ENCODE peak calls at places on chromosomes 13 and 19, in six cellular contexts. G is ovary, N is Caco-2, A is AG04449, W is endothelial cell, P is osteocyte. O is an unnamed sample.

GRCh38 chr13:76542176-76542575 is 344.0 kb downstream of the KCTD12 start:
- DNase-seq in A (no peak), G (no peak), W (no peak), N (no peak), P (no peak), O (no peak)

GRCh38 chr19:4455742-4456565 is 1.6 kb downstream of the UBXN6 start:
- DNase-seq in P (no peak), A (no peak), G (peak; percentile 95), W (no peak), N (no peak), O (peak; percentile 81)

GRCh38 chr19:45446295-45446694 is 21.5 kb upstream of the FOSB start:
- DNase-seq in A (no peak), W (no peak), P (no peak), G (no peak), N (peak; percentile 52), O (no peak)

GRCh38 chr13:52348983-52349780 is 56.8 kb downstream of the THSD1 start:
- DNase-seq in P (no peak), W (no peak), G (no peak), N (peak; percentile 22), A (no peak), O (peak; percentile 72)

GRCh38 chr13:44237276-44237767 is 136.3 kb upstream of the SERP2 start:
- DNase-seq in A (peak; percentile 65), G (peak; percentile 69), N (no peak), P (no peak), W (peak; percentile 13), O (peak; percentile 90)

GRCh38 chr13:77532983-77533382 is 2.5 kb upstream of the SCEL start:
- DNase-seq in A (no peak), P (no peak), W (no peak), G (no peak), N (no peak), O (no peak)

GRCh38 chr19:30144242-30144758 is 202.3 kb downstream of the URI1 start:
- DNase-seq in G (no peak), P (no peak), W (no peak), A (no peak), N (no peak), O (no peak)

GRCh38 chr19:17289489-17289888 is 7.8 kb downstream of the ANKLE1 start:
- DNase-seq in N (peak; percentile 81), G (peak; percentile 60), A (no peak), P (peak; percentile 89), W (peak; percentile 83), O (peak; percentile 77)

GRCh38 chr13:31069808-31070544 is 91.7 kb downstream of the HSPH1 start:
- DNase-seq in N (no peak), W (no peak), P (no peak), A (no peak), G (no peak), O (no peak)

GRCh38 chr13:32443111-32443510 is 15.2 kb upstream of the N4BP2L1 start:
- DNase-seq in G (no peak), P (no peak), N (peak; percentile 63), W (peak; percentile 27), A (no peak), O (no peak)

GRCh38 chr19:4374451-4375163 is 25.7 kb downstream of the SH3GL1 start:
- DNase-seq in P (no peak), W (no peak), N (peak; percentile 66), G (peak; percentile 80), A (no peak), O (peak; percentile 90)

GRCh38 chr19:41977916-41978315 is 16.1 kb downstream of the ATP1A3 start:
- DNase-seq in G (no peak), N (no peak), W (no peak), A (no peak), P (no peak), O (no peak)

GRCh38 chr13:42485272-42485671 is 88.7 kb upstream of the TNFSF11 start:
- DNase-seq in W (no peak), G (no peak), N (no peak), P (no peak), A (no peak), O (no peak)

GRCh38 chr13:32676242-32676641 is 90.0 kb downstream of the PDS5B start:
- DNase-seq in N (no peak), G (no peak), P (no peak), W (no peak), A (peak; percentile 34), O (peak; percentile 16)

GRCh38 chr13:97242755-97243497 is 20.8 kb downstream of the MBNL2 start:
- DNase-seq in G (no peak), P (no peak), A (no peak), N (no peak), W (no peak), O (no peak)

GRCh38 chr19:384801-385169 is 24.2 kb downstream of the C2CD4C start:
- DNase-seq in N (no peak), A (no peak), P (no peak), G (no peak), W (no peak), O (no peak)

GRCh38 chr13:60095300-60095699 is 68.4 kb downstream of the DIAPH3 start:
- DNase-seq in W (no peak), A (no peak), P (no peak), G (no peak), N (no peak), O (no peak)

GRCh38 chr19:1082165-1082927 is 12.8 kb downstream of the POLR2E start:
- DNase-seq in W (peak; percentile 58), P (no peak), G (no peak), N (peak; percentile 53), A (no peak), O (no peak)

GRCh38 chr13:33174491-33174890 is 111.1 kb downstream of the STARD13 start:
- DNase-seq in G (no peak), A (no peak), P (no peak), N (no peak), W (no peak), O (no peak)

GRCh38 chr19:14383898-14384669 is 2.8 kb downstream of the ADGRE5 start:
- DNase-seq in P (no peak), G (no peak), A (no peak), W (no peak), N (no peak), O (peak; percentile 32)

GRCh38 chr19:53810187-53810546 is 13.9 kb downstream of the NLRP12 start:
- DNase-seq in G (no peak), W (no peak), N (no peak), A (no peak), P (no peak), O (no peak)

GRCh38 chr19:53812335-53812734 is 11.8 kb downstream of the NLRP12 start:
- DNase-seq in W (no peak), P (no peak), G (no peak), A (no peak), N (no peak), O (no peak)

GRCh38 chr19:53810891-53811290 is 13.2 kb downstream of the NLRP12 start:
- DNase-seq in A (no peak), W (no peak), N (no peak), G (no peak), P (no peak), O (no peak)

GRCh38 chr19:53808710-53809125 is 15.4 kb downstream of the NLRP12 start:
- DNase-seq in G (no peak), W (peak; percentile 40), P (no peak), A (no peak), N (no peak), O (peak; percentile 63)

GRCh38 chr19:53809518-53810186 is 14.5 kb downstream of the NLRP12 start:
- DNase-seq in N (no peak), P (no peak), W (peak; percentile 36), G (no peak), A (no peak), O (no peak)
- TF ChIP-seq CTCF in N (peak; percentile 23), P (no peak), W (peak; percentile 59), G (no peak), A (peak; percentile 4), O (peak; percentile 60)

GRCh38 chr13:101939370-101939769 is 462.5 kb downstream of the FGF14 start:
- DNase-seq in A (no peak), N (no peak), P (no peak), G (no peak), W (no peak), O (no peak)

GRCh38 chr13:101945435-101945834 is 456.4 kb downstream of the FGF14 start:
- DNase-seq in A (no peak), P (no peak), W (no peak), G (no peak), N (peak; percentile 4), O (no peak)

GRCh38 chr13:101942535-101943157 is 459.2 kb downstream of the FGF14 start:
- DNase-seq in W (no peak), A (no peak), G (no peak), N (no peak), P (no peak), O (no peak)

GRCh38 chr13:101942038-101942437 is 459.8 kb downstream of the FGF14 start:
- DNase-seq in A (no peak), P (no peak), W (peak; percentile 54), N (peak; percentile 39), G (no peak), O (peak; percentile 3)

DNA sequence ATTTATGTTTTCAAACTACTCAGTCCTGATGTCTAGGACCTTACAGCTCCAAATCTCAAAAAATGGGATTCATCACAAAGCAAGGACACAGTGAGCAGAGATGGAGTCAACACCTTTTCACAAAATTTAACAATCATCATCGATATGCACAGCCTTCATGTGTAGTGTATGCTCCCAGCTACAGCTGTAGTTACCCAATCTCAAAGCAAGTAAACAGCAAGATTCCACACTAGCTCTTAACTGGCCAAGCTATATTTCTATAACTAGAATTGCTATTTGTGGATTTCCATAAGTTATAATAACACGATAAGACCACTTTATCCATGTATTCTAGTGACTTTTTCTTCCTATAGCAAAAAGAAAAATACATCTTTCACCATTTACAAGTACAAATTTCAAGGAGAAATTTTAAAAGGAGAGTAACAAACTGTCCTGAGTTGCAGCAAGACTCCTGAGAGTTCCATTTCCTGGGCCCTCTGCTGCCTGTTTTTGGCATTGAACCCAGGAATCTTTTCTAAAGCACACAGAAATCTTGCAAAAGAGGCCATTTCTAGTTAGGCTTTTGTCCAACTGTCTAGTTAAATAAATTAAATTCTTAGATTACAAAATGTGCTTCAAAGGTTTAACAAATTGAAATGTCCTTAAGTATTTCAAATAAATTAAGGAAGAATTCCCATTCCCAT is 460.6 kb downstream of the FGF14 start:
- DNase-seq in W (no peak), G (no peak), A (no peak), P (no peak), N (peak; percentile 5), O (peak; percentile 13)
- TF ChIP-seq CTCF in W (no peak), G (no peak), A (peak; percentile 17), P (peak; percentile 36), N (peak; percentile 39), O (peak; percentile 33)

GRCh38 chr19:54448037-54448773 is 794 bp upstream of the LENG8 start:
- DNase-seq in P (no peak), G (peak; percentile 66), N (peak; percentile 65), W (peak; percentile 70), A (no peak), O (peak; percentile 57)
- TF ChIP-seq CTCF in P (no peak), G (peak; percentile 6), N (no peak), W (no peak), A (no peak), O (peak; percentile 17)

DNA sequence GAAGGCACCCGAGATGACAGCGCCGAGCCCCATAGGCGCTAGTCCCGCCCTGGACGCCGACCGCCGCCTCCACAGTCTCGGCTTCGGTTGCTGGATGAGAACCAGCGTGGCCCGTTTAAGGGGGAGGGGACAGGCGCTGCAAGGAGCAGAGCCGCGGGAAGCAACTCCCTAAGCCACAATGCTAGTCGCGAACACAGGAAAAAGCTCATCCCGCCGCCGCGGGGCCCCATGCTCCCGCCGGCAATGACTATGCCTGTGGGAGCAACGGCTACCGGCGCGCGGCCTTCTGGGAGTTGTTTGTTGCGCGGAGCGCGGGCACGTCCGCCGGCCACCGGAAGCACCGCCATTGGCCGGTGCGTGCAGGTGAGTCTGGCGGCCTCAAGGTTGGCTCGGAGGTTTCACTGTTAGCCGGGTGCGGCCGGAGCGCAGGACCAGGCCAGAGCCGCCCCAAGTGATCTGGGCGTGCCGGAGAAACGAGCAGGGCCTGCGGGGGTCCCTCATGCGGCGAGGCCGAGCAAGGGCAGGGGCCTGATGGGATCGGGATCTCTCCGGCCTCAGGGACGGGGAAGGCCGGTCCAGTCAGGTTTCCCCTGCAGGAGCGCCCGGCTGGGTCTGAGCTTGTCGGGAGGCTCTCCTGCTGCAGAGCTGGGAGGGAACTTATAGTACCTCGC is at the start of gene ZNF544:
- DNase-seq in A (peak; percentile 5), N (peak; percentile 88), G (peak; percentile 65), W (peak; percentile 80), P (peak; percentile 89), O (peak; percentile 75)
- TF ChIP-seq CTCF in A (peak; percentile 37), N (peak; percentile 15), G (peak; percentile 16), W (peak; percentile 37), P (peak; percentile 35), O (peak; percentile 58)